ENCODE peak calls at places on chromosomes 12 and 14, in four cellular contexts. One of them, this sample, is unnamed.

GRCh38 chr12:121719926-121720414 is 7.4 kb downstream of the TMEM120B start:
- DNase-seq in brain microvascular endothelial cell: peak
- DNase-seq in heart right ventricle: no peak
- DNase-seq in CD4-positive, alpha-beta T cell: no peak
- DNase-seq in this sample: peak

GRCh38 chr12:94092516-94093241 is 55.7 kb upstream of the PLXNC1 start:
- DNase-seq in brain microvascular endothelial cell: peak
- DNase-seq in heart right ventricle: no peak
- DNase-seq in CD4-positive, alpha-beta T cell: no peak
- DNase-seq in this sample: no peak

GRCh38 chr12:74945771-74946198 is 263.9 kb downstream of the KCNC2 start:
- DNase-seq in brain microvascular endothelial cell: no peak
- DNase-seq in heart right ventricle: no peak
- DNase-seq in CD4-positive, alpha-beta T cell: no peak
- DNase-seq in this sample: no peak

GRCh38 chr14:99538275-99538674 is 57.1 kb downstream of the CCNK start:
- DNase-seq in brain microvascular endothelial cell: peak
- DNase-seq in heart right ventricle: no peak
- DNase-seq in CD4-positive, alpha-beta T cell: no peak
- DNase-seq in this sample: no peak

GRCh38 chr12:80877706-80878384 is 59.9 kb downstream of the LIN7A start:
- DNase-seq in brain microvascular endothelial cell: no peak
- DNase-seq in heart right ventricle: no peak
- DNase-seq in CD4-positive, alpha-beta T cell: no peak
- DNase-seq in this sample: no peak

GRCh38 chr14:58540693-58541092 is 97.1 kb upstream of the DACT1 start:
- DNase-seq in brain microvascular endothelial cell: no peak
- DNase-seq in heart right ventricle: no peak
- DNase-seq in CD4-positive, alpha-beta T cell: no peak
- DNase-seq in this sample: no peak

GRCh38 chr12:47935196-47935595 is 28.2 kb upstream of the TMEM106C start:
- DNase-seq in brain microvascular endothelial cell: peak
- DNase-seq in heart right ventricle: peak
- DNase-seq in CD4-positive, alpha-beta T cell: no peak
- DNase-seq in this sample: no peak

GRCh38 chr12:130540376-130540775 is 175.7 kb downstream of the RIMBP2 start:
- DNase-seq in brain microvascular endothelial cell: no peak
- DNase-seq in heart right ventricle: no peak
- DNase-seq in CD4-positive, alpha-beta T cell: no peak
- DNase-seq in this sample: no peak

GRCh38 chr14:67853207-67853606 is 33.6 kb downstream of the RAD51B start:
- DNase-seq in brain microvascular endothelial cell: no peak
- DNase-seq in heart right ventricle: no peak
- DNase-seq in CD4-positive, alpha-beta T cell: no peak
- DNase-seq in this sample: no peak

GRCh38 chr14:83300454-83301064 is 1766.9 kb upstream of the SEL1L start:
- DNase-seq in brain microvascular endothelial cell: peak
- DNase-seq in heart right ventricle: no peak
- DNase-seq in CD4-positive, alpha-beta T cell: no peak
- DNase-seq in this sample: no peak

GRCh38 chr14:24051789-24052655 is at the start of gene CARMIL3:
- DNase-seq in brain microvascular endothelial cell: no peak
- DNase-seq in heart right ventricle: peak
- DNase-seq in CD4-positive, alpha-beta T cell: peak
- DNase-seq in this sample: peak

GRCh38 chr14:95523051-95523817 is 6.8 kb upstream of the SYNE3 start:
- DNase-seq in brain microvascular endothelial cell: no peak
- DNase-seq in heart right ventricle: no peak
- DNase-seq in CD4-positive, alpha-beta T cell: no peak
- DNase-seq in this sample: no peak

GRCh38 chr12:53719649-53720048 is 7.6 kb downstream of the CALCOCO1 start:
- DNase-seq in brain microvascular endothelial cell: no peak
- DNase-seq in heart right ventricle: no peak
- DNase-seq in CD4-positive, alpha-beta T cell: no peak
- DNase-seq in this sample: no peak

GRCh38 chr12:103801709-103802585 is 39.1 kb downstream of the NT5DC3 start:
- DNase-seq in brain microvascular endothelial cell: peak
- DNase-seq in heart right ventricle: no peak
- DNase-seq in CD4-positive, alpha-beta T cell: no peak
- DNase-seq in this sample: no peak

GRCh38 chr12:1593232-1594044 is 943 bp downstream of the FBXL14 start:
- DNase-seq in brain microvascular endothelial cell: no peak
- DNase-seq in heart right ventricle: peak
- DNase-seq in CD4-positive, alpha-beta T cell: peak
- DNase-seq in this sample: no peak

GRCh38 chr12:31629756-31630732 is 29.4 kb upstream of the ETFBKMT start:
- DNase-seq in brain microvascular endothelial cell: peak
- DNase-seq in heart right ventricle: peak
- DNase-seq in CD4-positive, alpha-beta T cell: no peak
- DNase-seq in this sample: no peak

GRCh38 chr12:108410689-108411088 is 71.6 kb upstream of the CMKLR1 start:
- DNase-seq in brain microvascular endothelial cell: no peak
- DNase-seq in heart right ventricle: no peak
- DNase-seq in CD4-positive, alpha-beta T cell: no peak
- DNase-seq in this sample: no peak

GRCh38 chr12:52037248-52037861 is 13.9 kb upstream of the NR4A1 start:
- DNase-seq in brain microvascular endothelial cell: peak
- DNase-seq in heart right ventricle: peak
- DNase-seq in CD4-positive, alpha-beta T cell: no peak
- DNase-seq in this sample: no peak
- H3K27ac ChIP-seq in brain microvascular endothelial cell: peak
- H3K27ac ChIP-seq in heart right ventricle: peak
- H3K27ac ChIP-seq in CD4-positive, alpha-beta T cell: no peak
- H3K27ac ChIP-seq in this sample: peak

GRCh38 chr12:124525455-124525854 is 42.0 kb downstream of the NCOR2 start:
- DNase-seq in brain microvascular endothelial cell: no peak
- DNase-seq in heart right ventricle: peak
- DNase-seq in CD4-positive, alpha-beta T cell: no peak
- DNase-seq in this sample: peak

GRCh38 chr12:124520896-124521295 is 46.5 kb downstream of the NCOR2 start:
- DNase-seq in brain microvascular endothelial cell: no peak
- DNase-seq in heart right ventricle: no peak
- DNase-seq in CD4-positive, alpha-beta T cell: no peak
- DNase-seq in this sample: no peak

GRCh38 chr12:124524231-124524925 is 43.0 kb downstream of the NCOR2 start:
- DNase-seq in brain microvascular endothelial cell: peak
- DNase-seq in heart right ventricle: no peak
- DNase-seq in CD4-positive, alpha-beta T cell: no peak
- DNase-seq in this sample: no peak

GRCh38 chr12:124520258-124520657 is 47.2 kb downstream of the NCOR2 start:
- DNase-seq in brain microvascular endothelial cell: no peak
- DNase-seq in heart right ventricle: no peak
- DNase-seq in CD4-positive, alpha-beta T cell: no peak
- DNase-seq in this sample: no peak

DNA sequence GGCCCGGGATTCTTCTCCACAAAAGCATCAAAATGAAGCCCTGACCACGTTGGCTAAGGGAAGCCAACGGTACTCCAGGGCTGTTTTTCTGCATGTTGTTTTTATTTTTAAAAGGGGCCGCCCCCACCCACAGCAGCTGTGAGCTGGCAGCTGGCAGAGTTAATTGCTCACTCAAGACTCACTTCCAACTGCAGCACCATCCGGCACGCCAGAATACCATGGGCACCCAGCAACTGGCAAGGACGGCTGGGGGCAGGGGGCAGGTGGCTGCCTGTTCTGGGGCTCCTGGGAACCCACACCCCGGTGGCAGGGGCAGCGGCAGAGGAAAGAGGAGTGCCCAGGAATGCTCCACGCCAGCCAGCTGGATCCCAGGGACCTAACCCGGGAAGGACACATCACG is 44.3 kb downstream of the NCOR2 start:
- DNase-seq in brain microvascular endothelial cell: no peak
- DNase-seq in heart right ventricle: no peak
- DNase-seq in CD4-positive, alpha-beta T cell: no peak
- DNase-seq in this sample: no peak
- H3K27ac ChIP-seq in brain microvascular endothelial cell: no peak
- H3K27ac ChIP-seq in heart right ventricle: peak
- H3K27ac ChIP-seq in CD4-positive, alpha-beta T cell: no peak
- H3K27ac ChIP-seq in this sample: peak

DNA sequence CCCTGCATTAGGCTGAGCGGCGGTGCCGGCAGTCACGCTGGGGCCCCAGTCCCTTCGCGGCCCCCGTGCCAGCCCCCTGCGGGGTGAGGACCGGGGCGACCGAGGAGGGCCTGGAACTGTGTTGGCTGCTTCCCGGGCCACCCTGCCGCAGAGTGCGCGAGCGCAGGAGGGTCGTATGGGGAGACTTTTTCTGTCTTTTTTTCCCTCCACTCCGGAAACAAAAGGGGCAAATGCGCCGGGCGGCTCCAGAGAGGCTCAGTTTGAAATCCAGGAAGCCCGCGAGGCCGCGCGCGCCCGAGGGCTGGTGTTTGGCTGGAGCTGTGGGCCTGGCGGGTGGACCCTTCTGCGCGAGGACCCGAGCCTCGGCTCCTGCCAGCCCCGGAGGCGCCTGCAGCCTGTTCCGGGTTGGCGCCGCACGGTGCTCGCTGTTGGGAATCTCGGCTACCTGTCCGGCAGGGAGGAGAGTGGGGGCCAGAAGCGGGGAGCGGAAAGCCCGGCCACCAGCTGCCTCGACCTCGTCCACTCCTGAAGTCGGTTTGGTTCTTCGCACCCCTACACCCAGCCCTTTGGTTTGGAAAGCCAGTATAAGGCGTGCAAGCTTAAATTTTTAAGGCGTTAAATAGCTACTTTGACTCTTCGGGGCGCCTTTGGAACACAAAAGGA is 650 bp downstream of the PLEKHG3 start:
- DNase-seq in brain microvascular endothelial cell: no peak
- DNase-seq in heart right ventricle: peak
- DNase-seq in CD4-positive, alpha-beta T cell: no peak
- DNase-seq in this sample: peak
- H3K27ac ChIP-seq in brain microvascular endothelial cell: peak
- H3K27ac ChIP-seq in heart right ventricle: peak
- H3K27ac ChIP-seq in CD4-positive, alpha-beta T cell: peak
- H3K27ac ChIP-seq in this sample: peak

DNA sequence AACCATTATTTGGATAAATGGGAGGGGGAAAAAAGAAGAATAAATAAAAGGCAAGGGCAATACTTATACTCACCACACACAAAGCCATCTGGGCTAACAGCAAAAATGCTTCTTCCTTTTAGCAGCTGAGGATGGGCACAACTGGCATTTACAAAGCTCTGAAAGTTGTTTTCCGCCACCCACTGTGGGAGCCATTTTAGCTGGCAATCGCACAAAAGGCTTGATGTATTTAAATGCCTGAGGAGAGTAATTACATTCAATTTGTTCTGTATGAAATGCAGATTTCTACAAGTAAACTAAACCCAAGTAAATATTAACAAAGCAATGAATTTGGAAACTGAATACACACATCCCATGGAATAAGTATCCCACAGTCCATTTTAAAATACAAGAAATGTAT is 37.5 kb downstream of the LRIG3 start:
- DNase-seq in brain microvascular endothelial cell: no peak
- DNase-seq in heart right ventricle: no peak
- DNase-seq in CD4-positive, alpha-beta T cell: no peak
- DNase-seq in this sample: no peak
- H3K27ac ChIP-seq in brain microvascular endothelial cell: no peak
- H3K27ac ChIP-seq in heart right ventricle: no peak
- H3K27ac ChIP-seq in CD4-positive, alpha-beta T cell: no peak
- H3K27ac ChIP-seq in this sample: no peak

GRCh38 chr14:70008457-70008856 is 129.2 kb downstream of the SMOC1 start:
- DNase-seq in brain microvascular endothelial cell: no peak
- DNase-seq in heart right ventricle: no peak
- DNase-seq in CD4-positive, alpha-beta T cell: no peak
- DNase-seq in this sample: no peak
- H3K27ac ChIP-seq in brain microvascular endothelial cell: no peak
- H3K27ac ChIP-seq in heart right ventricle: no peak
- H3K27ac ChIP-seq in CD4-positive, alpha-beta T cell: no peak
- H3K27ac ChIP-seq in this sample: no peak

DNA sequence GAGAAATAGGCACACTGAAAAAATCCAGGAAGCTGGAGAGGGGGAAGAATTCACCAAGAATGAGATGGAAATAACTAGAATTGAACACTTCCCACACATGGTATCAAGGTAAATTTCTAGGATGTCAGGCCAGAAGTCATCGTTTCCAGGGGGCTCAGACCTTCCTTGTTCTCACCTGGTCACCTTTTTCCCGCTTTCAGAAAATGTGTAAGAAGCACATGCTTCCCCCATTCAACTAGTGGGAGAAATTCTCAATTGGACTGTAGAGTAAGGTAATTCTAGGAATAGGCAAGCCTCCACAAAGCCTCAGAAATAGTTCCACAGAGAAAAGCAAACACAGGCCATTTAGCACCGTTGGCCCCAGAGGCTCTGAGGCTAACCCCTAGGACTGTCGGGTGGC is 2.8 kb upstream of the PTMS start:
- DNase-seq in brain microvascular endothelial cell: no peak
- DNase-seq in heart right ventricle: no peak
- DNase-seq in CD4-positive, alpha-beta T cell: no peak
- DNase-seq in this sample: no peak
- H3K27ac ChIP-seq in brain microvascular endothelial cell: peak
- H3K27ac ChIP-seq in heart right ventricle: peak
- H3K27ac ChIP-seq in CD4-positive, alpha-beta T cell: no peak
- H3K27ac ChIP-seq in this sample: peak

DNA sequence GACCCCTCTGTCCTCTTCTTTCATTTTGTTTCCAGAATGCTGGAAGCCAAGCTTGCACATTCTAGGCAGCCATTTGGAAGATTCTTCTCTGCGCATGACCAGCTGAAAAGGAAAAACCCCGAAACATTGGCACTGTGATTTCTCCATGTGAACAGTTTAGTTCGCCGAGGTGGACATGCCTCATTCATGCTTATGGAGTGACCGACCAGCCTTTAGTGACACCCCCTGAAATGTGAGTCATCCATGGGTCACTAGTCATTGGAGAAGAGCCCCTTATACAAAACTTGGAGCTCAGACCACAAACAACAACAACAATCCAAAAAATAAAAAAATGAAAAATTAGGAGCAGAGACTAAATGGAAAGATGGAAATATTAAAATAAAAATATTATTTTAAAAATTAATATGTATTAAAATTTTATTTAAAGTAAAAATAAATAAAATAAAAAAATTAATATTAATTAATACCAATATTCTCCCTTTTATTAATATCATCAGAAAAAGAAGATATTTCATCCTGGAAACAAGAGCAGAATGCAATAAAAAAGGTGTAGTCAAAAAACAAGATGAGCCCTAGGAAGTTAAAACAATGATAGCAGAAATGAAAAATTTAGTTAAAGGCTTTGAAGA is 9.5 kb upstream of the KRT7 start:
- DNase-seq in brain microvascular endothelial cell: peak
- DNase-seq in heart right ventricle: no peak
- DNase-seq in CD4-positive, alpha-beta T cell: no peak
- DNase-seq in this sample: no peak
- H3K27ac ChIP-seq in brain microvascular endothelial cell: peak
- H3K27ac ChIP-seq in heart right ventricle: no peak
- H3K27ac ChIP-seq in CD4-positive, alpha-beta T cell: no peak
- H3K27ac ChIP-seq in this sample: no peak

DNA sequence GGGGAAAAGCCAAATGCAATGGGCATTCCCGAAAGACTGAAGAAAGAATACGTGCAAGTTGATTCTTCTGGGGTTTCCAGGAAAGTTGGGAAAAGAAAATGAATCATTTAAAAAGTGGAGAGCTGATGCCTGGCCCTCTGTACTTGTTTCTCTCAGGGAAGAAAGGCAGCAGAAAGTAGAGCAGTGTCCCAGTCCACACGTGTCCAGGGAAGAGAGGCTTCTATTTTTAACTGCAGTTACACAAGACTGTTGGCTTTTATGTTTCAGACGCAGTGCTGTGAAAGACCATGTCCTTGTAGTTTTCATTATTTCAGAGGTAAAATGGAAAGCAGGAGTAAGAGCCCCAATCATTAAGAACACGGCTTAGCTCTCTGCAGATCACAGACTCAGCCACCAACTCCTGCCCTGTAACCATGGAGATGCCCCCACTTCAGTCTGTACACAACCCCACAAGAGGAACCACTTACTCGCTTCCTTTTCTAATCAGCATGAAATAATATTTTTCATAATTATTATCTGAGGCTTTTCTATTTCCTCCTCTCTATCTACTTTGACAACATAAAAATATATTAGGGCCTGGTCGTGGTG is 336.3 kb downstream of the DAD1 start:
- DNase-seq in brain microvascular endothelial cell: no peak
- DNase-seq in heart right ventricle: no peak
- DNase-seq in CD4-positive, alpha-beta T cell: no peak
- DNase-seq in this sample: no peak
- H3K27ac ChIP-seq in brain microvascular endothelial cell: no peak
- H3K27ac ChIP-seq in heart right ventricle: no peak
- H3K27ac ChIP-seq in CD4-positive, alpha-beta T cell: no peak
- H3K27ac ChIP-seq in this sample: no peak